ENCODE peak calls at places on chromosomes 6 and 20, in six cellular contexts. N, A, W, O, R and M are unnamed samples.

GRCh38 chr20:2523919-2524434 is 12.4 kb upstream of the TMC2 start:
- DNase-seq in N (no peak), A (no peak), W (no peak), O (no peak), R (no peak), M (no peak)

GRCh38 chr6:46312657-46313056 is 141.9 kb upstream of the ENPP5 start:
- DNase-seq in N (no peak), A (no peak), W (no peak), O (no peak), R (no peak), M (no peak)

GRCh38 chr6:136547336-136547735 is 2.9 kb downstream of the MAP7 start:
- DNase-seq in N (no peak), A (peak), W (no peak), O (no peak), R (peak), M (no peak)

GRCh38 chr20:38748097-38748862 is at the start of gene ACTR5:
- DNase-seq in N (peak), A (peak), W (peak), O (peak), R (peak), M (peak)

GRCh38 chr20:53032021-53033001 is 60.2 kb downstream of the TSHZ2 start:
- DNase-seq in N (peak), A (peak), W (no peak), O (no peak), R (peak), M (no peak)

GRCh38 chr6:113651120-113651519 is 206.0 kb upstream of the MARCKS start:
- DNase-seq in N (no peak), A (no peak), W (no peak), O (no peak), R (no peak), M (no peak)

GRCh38 chr6:11392778-11393507 is 144.6 kb upstream of the TMEM170B start:
- DNase-seq in N (peak), A (no peak), W (no peak), O (no peak), R (no peak), M (peak)

GRCh38 chr6:51655517-51655916 is 431.9 kb downstream of the PKHD1 start:
- DNase-seq in N (no peak), A (peak), W (no peak), O (no peak), R (no peak), M (no peak)

GRCh38 chr20:63351811-63352591 is 9.1 kb downstream of the CHRNA4 start:
- DNase-seq in N (no peak), A (no peak), W (peak), O (no peak), R (no peak), M (no peak)

GRCh38 chr6:166626177-166627038 is 643 bp downstream of the RPS6KA2 start:
- DNase-seq in N (peak), A (peak), W (peak), O (no peak), R (peak), M (peak)

GRCh38 chr6:116218172-116218633 is 35.7 kb downstream of the TSPYL4 start:
- DNase-seq in N (no peak), A (peak), W (no peak), O (no peak), R (peak), M (no peak)

GRCh38 chr20:32731882-32732266 is 11.4 kb downstream of the COMMD7 start:
- DNase-seq in N (peak), A (peak), W (no peak), O (no peak), R (no peak), M (no peak)

GRCh38 chr6:38355519-38355918 is 284.2 kb downstream of the BTBD9 start:
- DNase-seq in N (no peak), A (no peak), W (no peak), O (no peak), R (no peak), M (no peak)

GRCh38 chr6:156832166-156832743 is 55.1 kb downstream of the ARID1B start:
- DNase-seq in N (peak), A (peak), W (no peak), O (no peak), R (peak), M (peak)

GRCh38 chr6:68652117-68652536 is 17.0 kb downstream of the ADGRB3 start:
- DNase-seq in N (no peak), A (no peak), W (peak), O (no peak), R (no peak), M (no peak)

GRCh38 chr6:63537959-63538300 is 34.4 kb upstream of the LOC128125822 start:
- DNase-seq in N (no peak), A (no peak), W (no peak), O (no peak), R (no peak), M (no peak)

GRCh38 chr6:51839975-51840374 is 247.4 kb downstream of the PKHD1 start:
- DNase-seq in N (no peak), A (no peak), W (no peak), O (no peak), R (no peak), M (no peak)

GRCh38 chr6:25462235-25462897 is 183.2 kb downstream of the CARMIL1 start:
- DNase-seq in N (no peak), A (no peak), W (no peak), O (no peak), R (no peak), M (no peak)

GRCh38 chr6:152571863-152572394 is 65.2 kb downstream of the SYNE1 start:
- DNase-seq in N (no peak), A (no peak), W (no peak), O (no peak), R (no peak), M (no peak)

GRCh38 chr6:28747631-28748157 is 176.1 kb downstream of the TRIM27 start:
- DNase-seq in N (no peak), A (peak), W (peak), O (no peak), R (peak), M (peak)

GRCh38 chr20:56014998-56015397 is 9.7 kb upstream of the CBLN4 start:
- DNase-seq in N (no peak), A (no peak), W (no peak), O (no peak), R (no peak), M (no peak)

GRCh38 chr20:63455568-63455859 is 16.9 kb downstream of the KCNQ2 start:
- DNase-seq in N (no peak), A (no peak), W (no peak), O (no peak), R (no peak), M (no peak)

GRCh38 chr6:137978252-137978896 is 111.3 kb downstream of the TNFAIP3 start:
- DNase-seq in N (no peak), A (peak), W (no peak), O (no peak), R (no peak), M (no peak)

GRCh38 chr6:13613029-13613594 is 2.0 kb upstream of the NOL7 start:
- DNase-seq in N (no peak), A (no peak), W (no peak), O (no peak), R (no peak), M (no peak)

GRCh38 chr6:122130026-122130348 is 269.5 kb upstream of the HSF2 start:
- DNase-seq in N (no peak), A (no peak), W (peak), O (no peak), R (no peak), M (no peak)

GRCh38 chr20:8812818-8813217 is 256.1 kb upstream of the PLCB4 start:
- DNase-seq in N (peak), A (no peak), W (peak), O (no peak), R (no peak), M (no peak)

GRCh38 chr6:118712955-118713354 is 61.6 kb upstream of the CEP85L start:
- DNase-seq in N (no peak), A (peak), W (no peak), O (no peak), R (peak), M (no peak)

GRCh38 chr6:71294121-71294523 is 5.5 kb downstream of the OGFRL1 start:
- DNase-seq in N (no peak), A (peak), W (no peak), O (no peak), R (peak), M (no peak)

GRCh38 chr6:4349323-4349722 is 213.9 kb upstream of the ECI2 start:
- DNase-seq in N (peak), A (no peak), W (peak), O (no peak), R (no peak), M (no peak)

GRCh38 chr20:17654649-17655285 is 27.3 kb downstream of the RRBP1 start:
- DNase-seq in N (peak), A (peak), W (peak), O (no peak), R (peak), M (peak)

GRCh38 chr6:22399693-22400092 is 102.9 kb upstream of the PRL start:
- DNase-seq in N (no peak), A (peak), W (no peak), O (no peak), R (peak), M (no peak)

GRCh38 chr20:39600156-39600555 is 638.0 kb downstream of the DHX35 start:
- DNase-seq in N (no peak), A (no peak), W (no peak), O (no peak), R (no peak), M (no peak)

GRCh38 chr6:30612213-30612612 is 4.8 kb downstream of the PPP1R10 start:
- DNase-seq in N (no peak), A (peak), W (no peak), O (no peak), R (no peak), M (no peak)

GRCh38 chr6:117118490-117118889 is 146.9 kb upstream of the VGLL2 start:
- DNase-seq in N (no peak), A (no peak), W (no peak), O (no peak), R (no peak), M (no peak)

GRCh38 chr6:27502508-27503435 is 29.9 kb upstream of the ZNF184 start:
- DNase-seq in N (peak), A (peak), W (peak), O (no peak), R (peak), M (peak)

GRCh38 chr20:45518282-45518681 is 2.9 kb upstream of the SPINT3 start:
- DNase-seq in N (no peak), A (peak), W (no peak), O (no peak), R (no peak), M (no peak)

GRCh38 chr20:1364106-1364505 is 28.7 kb downstream of the FKBP1A start:
- DNase-seq in N (no peak), A (no peak), W (no peak), O (no peak), R (no peak), M (no peak)